ENCODE peak calls at places on chromosomes 6 and 20, in eight cellular contexts. E is Caco-2; N is PC-9; K is SK-N-SH; Q is lower lobe of right lung; G is CD8-positive, alpha-beta T cell; A is tibial nerve; R is psoas muscle. D is an unnamed sample.
A peak's percentile ranks its signal among the peaks of the same experiment; 100 is the strongest.

GRCh38 chr20:43691928-43692524 is 25.1 kb downstream of the MYBL2 start:
- DNase-seq in E (peak; percentile 80), N (peak; percentile 45), K (peak; percentile 82), Q (no peak), G (peak; percentile 19), A (no peak), R (no peak), D (no peak)

GRCh38 chr20:19784511-19785172 is 26.6 kb downstream of the RIN2 start:
- DNase-seq in E (peak; percentile 78), N (peak; percentile 90), K (peak; percentile 69), Q (peak; percentile 75), G (no peak), A (no peak), R (peak; percentile 67), D (no peak)

GRCh38 chr6:7770601-7771000 is 44.7 kb downstream of the BMP6 start:
- DNase-seq in E (no peak), N (no peak), K (no peak), Q (no peak), G (no peak), A (no peak), R (no peak), D (no peak)

GRCh38 chr6:26240157-26240980 is 124.6 kb upstream of the BTN3A2 start:
- DNase-seq in E (no peak), N (no peak), K (peak; percentile 59), Q (peak; percentile 66), G (peak; percentile 40), A (no peak), R (no peak), D (peak; percentile 73)

GRCh38 chr20:32067234-32067821 is 15.3 kb downstream of the HCK start:
- DNase-seq in E (no peak), N (peak; percentile 75), K (no peak), Q (no peak), G (no peak), A (no peak), R (no peak), D (no peak)

GRCh38 chr6:132052096-132052495 is 100.9 kb upstream of the CCN2 start:
- DNase-seq in E (no peak), N (no peak), K (no peak), Q (no peak), G (no peak), A (no peak), R (no peak), D (no peak)

GRCh38 chr6:8628063-8628462 is 192.7 kb upstream of the SLC35B3 start:
- DNase-seq in E (no peak), N (no peak), K (no peak), Q (no peak), G (no peak), A (no peak), R (no peak), D (no peak)

GRCh38 chr6:126516411-126516810 is 176.5 kb downstream of the CENPW start:
- DNase-seq in E (no peak), N (no peak), K (no peak), Q (no peak), G (no peak), A (no peak), R (no peak), D (no peak)

GRCh38 chr6:91569071-91569470 is 982.2 kb upstream of the MAP3K7 start:
- DNase-seq in E (no peak), N (no peak), K (no peak), Q (no peak), G (no peak), A (no peak), R (no peak), D (no peak)

GRCh38 chr6:139338845-139339244 is 35.6 kb downstream of the CITED2 start:
- DNase-seq in E (no peak), N (no peak), K (no peak), Q (no peak), G (no peak), A (no peak), R (no peak), D (no peak)

GRCh38 chr20:35093245-35093884 is 758 bp upstream of the TRPC4AP start:
- DNase-seq in E (no peak), N (peak; percentile 85), K (no peak), Q (no peak), G (no peak), A (no peak), R (no peak), D (no peak)

GRCh38 chr6:41531591-41532582 is 14.3 kb upstream of the FOXP4 start:
- DNase-seq in E (no peak), N (no peak), K (peak; percentile 84), Q (no peak), G (no peak), A (no peak), R (no peak), D (no peak)

GRCh38 chr6:108755257-108756240 is 92.7 kb upstream of the ARMC2 start:
- DNase-seq in E (no peak), N (no peak), K (no peak), Q (no peak), G (no peak), A (no peak), R (no peak), D (no peak)

GRCh38 chr6:135212935-135213334 is 31.8 kb downstream of the MYB start:
- DNase-seq in E (no peak), N (peak; percentile 43), K (no peak), Q (no peak), G (no peak), A (no peak), R (no peak), D (no peak)

GRCh38 chr6:13526718-13527668 is 39.6 kb upstream of the GFOD1 start:
- DNase-seq in E (no peak), N (no peak), K (peak; percentile 72), Q (peak; percentile 51), G (no peak), A (no peak), R (peak; percentile 78), D (no peak)

GRCh38 chr6:105808571-105808970 is 277.6 kb upstream of the PRDM1 start:
- DNase-seq in E (no peak), N (no peak), K (no peak), Q (no peak), G (no peak), A (no peak), R (no peak), D (no peak)

GRCh38 chr6:132259070-132259469 is 142.2 kb downstream of the MOXD1 start:
- DNase-seq in E (no peak), N (peak; percentile 28), K (no peak), Q (no peak), G (no peak), A (no peak), R (no peak), D (no peak)

GRCh38 chr6:110814488-110815259 is 595 bp downstream of the CDK19 start:
- DNase-seq in E (peak; percentile 32), N (no peak), K (peak; percentile 80), Q (peak; percentile 80), G (peak; percentile 16), A (peak; percentile 26), R (peak; percentile 80), D (peak; percentile 83)

GRCh38 chr20:59145247-59145925 is 18.2 kb upstream of the ZNF831 start:
- DNase-seq in E (no peak), N (no peak), K (no peak), Q (no peak), G (no peak), A (no peak), R (no peak), D (no peak)

GRCh38 chr6:169619650-169620049 is 82.2 kb downstream of the WDR27 start:
- DNase-seq in E (no peak), N (peak; percentile 86), K (no peak), Q (no peak), G (no peak), A (no peak), R (no peak), D (no peak)

GRCh38 chr6:77463881-77464867 is 883 bp upstream of the HTR1B start:
- DNase-seq in E (no peak), N (no peak), K (no peak), Q (peak; percentile 41), G (no peak), A (no peak), R (no peak), D (no peak)

GRCh38 chr6:38671885-38672467 is 31.0 kb downstream of the GLO1 start:
- DNase-seq in E (no peak), N (peak; percentile 42), K (peak; percentile 68), Q (no peak), G (no peak), A (no peak), R (no peak), D (no peak)

GRCh38 chr6:16764188-16764950 is 3.1 kb upstream of the ATXN1 start:
- DNase-seq in E (no peak), N (no peak), K (peak; percentile 34), Q (no peak), G (no peak), A (no peak), R (no peak), D (no peak)

GRCh38 chr6:1110164-1110563 is 201.7 kb upstream of the FOXQ1 start:
- DNase-seq in E (peak; percentile 46), N (no peak), K (no peak), Q (no peak), G (no peak), A (no peak), R (no peak), D (no peak)

GRCh38 chr20:36155629-36155971 is 1.1 kb downstream of the EPB41L1 start:
- DNase-seq in E (no peak), N (no peak), K (no peak), Q (no peak), G (no peak), A (no peak), R (no peak), D (no peak)

DNA sequence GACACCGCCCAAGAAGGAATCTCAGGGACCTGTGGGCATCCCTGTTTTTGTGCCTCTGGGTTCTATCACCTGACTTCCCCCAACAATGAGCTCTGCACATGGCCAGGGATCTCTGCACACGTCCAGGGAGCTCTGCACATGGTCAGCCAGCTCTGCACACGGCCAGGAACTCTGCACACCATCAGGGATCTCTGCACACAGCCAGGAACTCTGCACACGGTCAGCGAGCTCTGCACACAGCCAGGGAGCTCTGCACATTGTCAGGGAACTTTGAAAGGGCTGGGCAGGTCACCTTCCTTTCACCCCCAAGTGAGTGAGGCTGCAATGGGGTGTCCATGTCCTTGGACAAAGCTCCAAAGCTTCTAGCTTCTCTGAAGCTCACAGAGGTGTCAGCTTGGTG is 5.2 kb upstream of the SLCO4A1 start:
- DNase-seq in E (no peak), N (no peak), K (no peak), Q (no peak), G (no peak), A (no peak), R (no peak), D (no peak)
- H3K27me3 ChIP-seq in E (no peaks in the 10 kb centered on the region), N (no peaks in the 10 kb centered on the region), K (peaks cover 24% of the 10 kb centered on the region), Q (peaks cover 45% of the 10 kb centered on the region), G (no peaks in the 10 kb centered on the region), A (no peaks in the 10 kb centered on the region), R (peaks cover 2% of the 10 kb centered on the region), D (peaks cover 79% of the 10 kb centered on the region)

GRCh38 chr6:44120692-44121443 is 6.4 kb downstream of the MRPL14 start:
- DNase-seq in E (no peak), N (no peak), K (no peak), Q (no peak), G (no peak), A (no peak), R (no peak), D (no peak)
- H3K4me1 ChIP-seq in E (peaks cover 30% of the 10 kb centered on the region), N (peaks cover 92% of the 10 kb centered on the region), K (peaks cover 59% of the 10 kb centered on the region), Q (peaks cover 83% of the 10 kb centered on the region), G (peaks cover 56% of the 10 kb centered on the region), A (no peaks in the 10 kb centered on the region), R (peaks cover 93% of the 10 kb centered on the region), D (peaks cover 63% of the 10 kb centered on the region)

GRCh38 chr6:24882295-24882694 is 53.5 kb downstream of the RIPOR2 start:
- DNase-seq in E (no peak), N (peak; percentile 82), K (no peak), Q (no peak), G (no peak), A (no peak), R (no peak), D (no peak)
- TF ChIP-seq CTCF in E (no peak), N (no peak), K (no peak), Q (no peak), G (no peak), A (no peak), R (no peak), D (no peak)

GRCh38 chr20:21096321-21097043 is 9.7 kb downstream of the LINC00237 start:
- DNase-seq in E (no peak), N (peak; percentile 55), K (peak; percentile 26), Q (no peak), G (no peak), A (no peak), R (no peak), D (no peak)
- H3K27me3 ChIP-seq in E (no peaks in the 10 kb centered on the region), N (peaks cover 65% of the 10 kb centered on the region), K (peaks cover 49% of the 10 kb centered on the region), Q (peaks cover 77% of the 10 kb centered on the region), G (peaks cover 23% of the 10 kb centered on the region), A (peaks cover 13% of the 10 kb centered on the region), R (peaks cover 15% of the 10 kb centered on the region), D (peaks cover 54% of the 10 kb centered on the region)